ENCODE peak calls at places on chromosomes 4 and X, in nine cellular contexts. One of them, this sample, is unnamed.

GRCh38 chr4:39947415-39947814 is 30.3 kb downstream of the PDS5A start:
- DNase-seq in left lung: no peak
- DNase-seq in LHCN-M2: no peak
- DNase-seq in fibroblast of lung: no peak
- DNase-seq in activated CD8-positive, alpha-beta memory T cell treated with anti-CD3 and anti-CD28 coated beads, Interleukin-2, amount 10 ng/mL, durations not matched to agents 7 days and 5 days: no peak
- DNase-seq in glomerular endothelial cell: no peak
- DNase-seq in CD4-positive, alpha-beta T cell: no peak
- DNase-seq in RPMI7951: no peak
- DNase-seq in tibial nerve: no peak
- DNase-seq in this sample: no peak

GRCh38 chrX:45807572-45808425 is 607.1 kb upstream of the DIPK2B start:
- DNase-seq in activated CD8-positive, alpha-beta memory T cell treated with anti-CD3 and anti-CD28 coated beads, Interleukin-2, amount 10 ng/mL, durations not matched to agents 7 days and 5 days: no peak
- DNase-seq in glomerular endothelial cell: no peak
- DNase-seq in tibial nerve: no peak
- DNase-seq in fibroblast of lung: peak; percentile 83
- DNase-seq in left lung: no peak
- DNase-seq in CD4-positive, alpha-beta T cell: no peak
- DNase-seq in LHCN-M2: peak; percentile 63
- DNase-seq in RPMI7951: peak; percentile 73
- DNase-seq in this sample: peak; percentile 81

GRCh38 chr4:87505862-87506261 is 23.3 kb downstream of the SPARCL1 start:
- DNase-seq in CD4-positive, alpha-beta T cell: no peak
- DNase-seq in left lung: no peak
- DNase-seq in activated CD8-positive, alpha-beta memory T cell treated with anti-CD3 and anti-CD28 coated beads, Interleukin-2, amount 10 ng/mL, durations not matched to agents 7 days and 5 days: no peak
- DNase-seq in LHCN-M2: peak; percentile 35
- DNase-seq in glomerular endothelial cell: no peak
- DNase-seq in tibial nerve: no peak
- DNase-seq in RPMI7951: no peak
- DNase-seq in fibroblast of lung: no peak
- DNase-seq in this sample: no peak

GRCh38 chr4:1169691-1170096 is 2.7 kb downstream of the SPON2 start:
- DNase-seq in CD4-positive, alpha-beta T cell: no peak
- DNase-seq in tibial nerve: no peak
- DNase-seq in LHCN-M2: no peak
- DNase-seq in glomerular endothelial cell: no peak
- DNase-seq in left lung: peak; percentile 74
- DNase-seq in RPMI7951: no peak
- DNase-seq in fibroblast of lung: no peak
- DNase-seq in activated CD8-positive, alpha-beta memory T cell treated with anti-CD3 and anti-CD28 coated beads, Interleukin-2, amount 10 ng/mL, durations not matched to agents 7 days and 5 days: no peak
- DNase-seq in this sample: no peak

GRCh38 chr4:139077567-139078355 is 62.2 kb downstream of the NOCT start:
- DNase-seq in CD4-positive, alpha-beta T cell: no peak
- DNase-seq in RPMI7951: no peak
- DNase-seq in left lung: no peak
- DNase-seq in LHCN-M2: peak; percentile 54
- DNase-seq in tibial nerve: no peak
- DNase-seq in glomerular endothelial cell: no peak
- DNase-seq in fibroblast of lung: peak; percentile 11
- DNase-seq in activated CD8-positive, alpha-beta memory T cell treated with anti-CD3 and anti-CD28 coated beads, Interleukin-2, amount 10 ng/mL, durations not matched to agents 7 days and 5 days: no peak
- DNase-seq in this sample: no peak

GRCh38 chr4:14916554-14917304 is 85.6 kb upstream of the CPEB2 start:
- DNase-seq in glomerular endothelial cell: no peak
- DNase-seq in RPMI7951: peak; percentile 92
- DNase-seq in left lung: no peak
- DNase-seq in tibial nerve: no peak
- DNase-seq in CD4-positive, alpha-beta T cell: no peak
- DNase-seq in activated CD8-positive, alpha-beta memory T cell treated with anti-CD3 and anti-CD28 coated beads, Interleukin-2, amount 10 ng/mL, durations not matched to agents 7 days and 5 days: no peak
- DNase-seq in LHCN-M2: peak; percentile 80
- DNase-seq in fibroblast of lung: peak; percentile 84
- DNase-seq in this sample: peak; percentile 83

GRCh38 chrX:13250831-13251612 is 68.8 kb downstream of the ATXN3L start:
- DNase-seq in CD4-positive, alpha-beta T cell: no peak
- DNase-seq in RPMI7951: peak; percentile 95
- DNase-seq in left lung: no peak
- DNase-seq in glomerular endothelial cell: peak; percentile 58
- DNase-seq in activated CD8-positive, alpha-beta memory T cell treated with anti-CD3 and anti-CD28 coated beads, Interleukin-2, amount 10 ng/mL, durations not matched to agents 7 days and 5 days: no peak
- DNase-seq in tibial nerve: peak; percentile 48
- DNase-seq in LHCN-M2: peak; percentile 92
- DNase-seq in fibroblast of lung: peak; percentile 97
- DNase-seq in this sample: peak; percentile 97

GRCh38 chr4:6910340-6910959 is 824 bp downstream of the TBC1D14 start:
- DNase-seq in activated CD8-positive, alpha-beta memory T cell treated with anti-CD3 and anti-CD28 coated beads, Interleukin-2, amount 10 ng/mL, durations not matched to agents 7 days and 5 days: no peak
- DNase-seq in CD4-positive, alpha-beta T cell: no peak
- DNase-seq in RPMI7951: peak; percentile 39
- DNase-seq in left lung: peak; percentile 79
- DNase-seq in glomerular endothelial cell: no peak
- DNase-seq in tibial nerve: no peak
- DNase-seq in LHCN-M2: peak; percentile 36
- DNase-seq in fibroblast of lung: no peak
- DNase-seq in this sample: no peak

GRCh38 chrX:40109288-40110008 is 11.7 kb upstream of the BCOR start:
- DNase-seq in left lung: peak; percentile 72
- DNase-seq in RPMI7951: peak; percentile 65
- DNase-seq in activated CD8-positive, alpha-beta memory T cell treated with anti-CD3 and anti-CD28 coated beads, Interleukin-2, amount 10 ng/mL, durations not matched to agents 7 days and 5 days: no peak
- DNase-seq in glomerular endothelial cell: no peak
- DNase-seq in tibial nerve: peak; percentile 56
- DNase-seq in fibroblast of lung: peak; percentile 64
- DNase-seq in LHCN-M2: no peak
- DNase-seq in CD4-positive, alpha-beta T cell: no peak
- DNase-seq in this sample: no peak

GRCh38 chr4:167234388-167234881 is at the start of gene SPOCK3:
- DNase-seq in tibial nerve: no peak
- DNase-seq in fibroblast of lung: peak; percentile 54
- DNase-seq in left lung: peak; percentile 84
- DNase-seq in glomerular endothelial cell: no peak
- DNase-seq in RPMI7951: peak; percentile 9
- DNase-seq in activated CD8-positive, alpha-beta memory T cell treated with anti-CD3 and anti-CD28 coated beads, Interleukin-2, amount 10 ng/mL, durations not matched to agents 7 days and 5 days: peak; percentile 41
- DNase-seq in CD4-positive, alpha-beta T cell: no peak
- DNase-seq in LHCN-M2: peak; percentile 3
- DNase-seq in this sample: peak; percentile 42

GRCh38 chrX:69133561-69134542 is 31.4 kb downstream of the PJA1 start:
- DNase-seq in fibroblast of lung: peak; percentile 77
- DNase-seq in left lung: no peak
- DNase-seq in activated CD8-positive, alpha-beta memory T cell treated with anti-CD3 and anti-CD28 coated beads, Interleukin-2, amount 10 ng/mL, durations not matched to agents 7 days and 5 days: no peak
- DNase-seq in tibial nerve: peak; percentile 11
- DNase-seq in RPMI7951: peak; percentile 73
- DNase-seq in CD4-positive, alpha-beta T cell: no peak
- DNase-seq in glomerular endothelial cell: no peak
- DNase-seq in LHCN-M2: peak; percentile 48
- DNase-seq in this sample: peak; percentile 69